ENCODE peak calls at places on chromosomes 1 and 21, in four cellular contexts. M, O, R and V are unnamed samples.

GRCh38 chr1:240928265-240928664 is 316.3 kb upstream of the GREM2 start:
- DNase-seq in M (no peak), O (no peak), R (no peak), V (no peak)

GRCh38 chr21:42845296-42845965 is 33.9 kb downstream of the WDR4 start:
- DNase-seq in M (no peak), O (no peak), R (no peak), V (no peak)

GRCh38 chr1:20726107-20726911 is 6.2 kb downstream of the SH2D5 start:
- DNase-seq in O (peak; percentile 4), R (no peak), M (no peak), V (no peak)

GRCh38 chr21:38683222-38683621 is 122.5 kb upstream of the ETS2 start:
- DNase-seq in M (no peak), O (no peak), R (no peak), V (peak; percentile 31)

GRCh38 chr1:208089971-208090755 is 154.0 kb downstream of the PLXNA2 start:
- DNase-seq in M (no peak), R (no peak), O (no peak), V (no peak)

GRCh38 chr1:22831729-22832413 is 121.2 kb downstream of the EPHB2 start:
- DNase-seq in R (peak; percentile 80), M (peak; percentile 91), O (no peak), V (peak; percentile 64)

GRCh38 chr1:205346956-205347574 is 9.7 kb downstream of the KLHDC8A start:
- DNase-seq in R (peak; percentile 51), M (no peak), O (no peak), V (no peak)

GRCh38 chr1:199089393-199090122 is 450.7 kb downstream of the PTPRC start:
- DNase-seq in M (no peak), R (no peak), O (no peak), V (no peak)

GRCh38 chr1:110686188-110686587 is 11.4 kb upstream of the KCNA3 start:
- DNase-seq in R (no peak), M (no peak), O (no peak), V (no peak)

GRCh38 chr21:38793926-38794713 is 11.6 kb upstream of the ETS2 start:
- DNase-seq in R (no peak), M (no peak), O (no peak), V (no peak)

GRCh38 chr1:229092377-229093257 is 178.3 kb upstream of the RAB4A start:
- DNase-seq in R (no peak), M (no peak), O (no peak), V (no peak)

GRCh38 chr1:220954321-220954720 is 75.1 kb downstream of the HLX start:
- DNase-seq in O (no peak), M (no peak), R (no peak), V (no peak)

GRCh38 chr1:12143631-12144155 is 23.1 kb upstream of the TNFRSF1B start:
- DNase-seq in R (no peak), M (peak; percentile 94), O (peak; percentile 48), V (no peak)

GRCh38 chr1:167627615-167627864 is 2.5 kb upstream of the RCSD1 start:
- DNase-seq in M (no peak), R (no peak), O (no peak), V (no peak)

GRCh38 chr1:4825841-4826450 is 171.5 kb downstream of the AJAP1 start:
- DNase-seq in M (peak; percentile 13), O (no peak), R (no peak), V (no peak)

GRCh38 chr21:37869661-37870060 is 46.6 kb downstream of the KCNJ6 start:
- DNase-seq in R (no peak), O (no peak), M (no peak), V (no peak)

GRCh38 chr1:156544592-156545102 is 27.7 kb downstream of the IQGAP3 start:
- DNase-seq in R (no peak), M (no peak), O (no peak), V (no peak)

GRCh38 chr1:209409786-209410185 is 173.7 kb upstream of the CAMK1G start:
- DNase-seq in R (no peak), O (no peak), M (peak; percentile 90), V (no peak)

GRCh38 chr1:192489748-192490147 is 85.8 kb upstream of the RGS1 start:
- DNase-seq in R (peak; percentile 79), O (no peak), M (peak; percentile 95), V (peak; percentile 95)

GRCh38 chr1:247906504-247907047 is 11.2 kb downstream of the OR2W3 start:
- DNase-seq in R (peak; percentile 51), O (no peak), M (no peak), V (no peak)

GRCh38 chr1:169517544-169518186 is 31.9 kb upstream of the SLC19A2 start:
- DNase-seq in R (no peak), M (no peak), O (no peak), V (no peak)

GRCh38 chr1:78565393-78565792 is 54.9 kb upstream of the IFI44L start:
- DNase-seq in M (no peak), O (no peak), R (no peak), V (no peak)

GRCh38 chr21:46317710-46318463 is 5.8 kb downstream of the C21orf58 start:
- DNase-seq in M (no peak), R (no peak), O (no peak), V (no peak)

GRCh38 chr1:155327981-155328380 is 7.3 kb downstream of the RUSC1 start:
- DNase-seq in O (no peak), R (no peak), M (no peak), V (no peak)

GRCh38 chr21:39518055-39518844 is 66.5 kb downstream of the SH3BGR start:
- DNase-seq in R (peak; percentile 25), M (peak; percentile 10), O (no peak), V (no peak)

GRCh38 chr21:41393876-41394465 is 32.1 kb upstream of the MX1 start:
- DNase-seq in O (no peak), M (no peak), R (no peak), V (no peak)

GRCh38 chr1:33390550-33390949 is 40.3 kb downstream of the PHC2 start:
- DNase-seq in O (no peak), R (no peak), M (peak; percentile 65), V (no peak)

GRCh38 chr21:44503901-44504399 is 36.0 kb downstream of the KRTAP10-1 start:
- DNase-seq in R (no peak), O (no peak), M (no peak), V (no peak)

DNA sequence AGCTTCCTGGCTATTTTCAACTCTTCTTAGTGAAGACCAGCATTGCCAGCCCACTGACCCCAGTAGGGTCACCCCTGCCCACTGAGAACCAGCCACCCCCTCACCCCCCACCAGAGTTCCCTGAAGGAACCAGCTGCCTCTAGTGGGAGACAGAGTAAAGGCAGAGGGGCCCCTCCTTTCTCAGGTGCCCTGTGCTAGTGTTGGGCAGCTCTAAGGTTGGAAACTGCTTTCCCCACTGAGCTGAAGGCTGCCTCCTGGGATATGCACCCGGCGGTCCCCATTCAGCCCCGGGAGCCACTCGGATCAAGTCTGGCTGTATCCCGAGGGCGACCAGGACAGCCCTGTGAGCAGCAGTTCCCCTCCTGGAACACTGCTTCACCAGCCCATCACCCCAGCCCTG is 111.0 kb downstream of the PGBD5 start:
- DNase-seq in O (no peak), M (no peak), R (no peak), V (no peak)
- TF ChIP-seq CTCF in O (no peak), M (no peak), R (peak; percentile 2), V (peak; percentile 7)

GRCh38 chr1:170663011-170663410 is 920 bp upstream of the PRRX1 start:
- DNase-seq in O (no peak), R (no peak), M (peak; percentile 7), V (no peak)
- H3K4me3 ChIP-seq in O (peak overlapping the region; percentile 67), R (peak overlapping the region; percentile 93), M (peak overlapping the region; percentile 92), V (no peak overlapping the region)

GRCh38 chr1:18599096-18599495 is 31.6 kb upstream of the PAX7 start:
- DNase-seq in M (no peak), O (no peak), R (no peak), V (no peak)

GRCh38 chr1:18597159-18598042 is 33.2 kb upstream of the PAX7 start:
- DNase-seq in R (no peak), M (peak; percentile 25), O (peak; percentile 34), V (no peak)

GRCh38 chr1:18602533-18603211 is 28.0 kb upstream of the PAX7 start:
- DNase-seq in R (no peak), M (no peak), O (no peak), V (no peak)

GRCh38 chr1:18603212-18603852 is 27.3 kb upstream of the PAX7 start:
- DNase-seq in O (no peak), M (no peak), R (no peak), V (no peak)

DNA sequence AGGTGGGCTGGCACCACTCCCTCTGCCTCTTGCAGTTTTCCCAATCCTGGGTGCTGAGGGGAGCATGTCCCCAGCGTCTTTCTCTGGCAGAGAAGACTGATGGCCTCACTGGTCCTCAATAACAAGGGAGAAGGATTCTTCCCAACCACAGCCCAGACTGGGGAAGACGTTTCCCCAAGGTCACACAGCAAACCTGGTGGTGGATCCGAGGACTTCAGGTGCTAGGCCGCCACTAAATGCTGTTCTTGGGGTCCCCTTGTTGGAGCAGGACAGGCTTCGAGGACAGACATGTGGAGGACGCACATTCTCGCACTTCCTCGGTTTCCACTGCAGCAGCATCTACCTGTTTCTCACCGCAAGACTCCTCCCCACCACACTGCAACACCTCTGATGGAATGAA is 30.9 kb upstream of the PAX7 start:
- DNase-seq in O (no peak), M (no peak), R (no peak), V (no peak)
- TF ChIP-seq CTCF in O (no peak), M (peak; percentile 23), R (no peak), V (no peak)

DNA sequence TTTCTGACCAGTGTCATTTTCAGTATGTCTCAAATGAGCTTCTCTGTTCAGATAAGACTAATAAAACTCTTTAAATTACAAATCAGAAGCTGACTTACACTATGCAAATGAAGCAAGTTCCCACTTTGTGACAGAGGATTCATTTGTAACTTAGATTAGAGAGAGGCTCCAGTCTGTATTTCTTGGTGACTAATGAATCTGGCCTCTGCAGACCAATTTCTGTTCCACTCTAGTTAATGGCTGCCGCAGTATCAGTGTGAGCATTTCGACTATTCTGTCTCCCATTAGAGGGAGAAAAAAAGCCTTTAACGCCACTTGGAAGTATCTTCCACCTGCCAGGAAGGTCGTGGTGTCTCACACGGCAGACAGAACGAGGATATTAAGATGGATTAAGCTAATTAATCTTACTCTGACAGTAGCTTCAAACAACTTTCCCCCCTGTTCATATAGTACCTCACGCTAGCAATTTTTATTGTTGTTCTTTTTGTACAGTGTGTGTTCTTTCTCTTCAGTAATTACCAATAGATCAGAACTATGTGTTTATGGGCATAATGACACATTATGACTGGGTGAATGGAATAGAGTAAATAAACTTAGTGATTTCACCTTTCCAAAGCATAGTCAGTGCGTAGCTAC is 153.8 kb downstream of the ADGRL2 start:
- DNase-seq in O (no peak), R (no peak), M (no peak), V (no peak)
- H3K4me3 ChIP-seq in O (no peak overlapping the region), R (no peak overlapping the region), M (no peak overlapping the region), V (no peak overlapping the region)

DNA sequence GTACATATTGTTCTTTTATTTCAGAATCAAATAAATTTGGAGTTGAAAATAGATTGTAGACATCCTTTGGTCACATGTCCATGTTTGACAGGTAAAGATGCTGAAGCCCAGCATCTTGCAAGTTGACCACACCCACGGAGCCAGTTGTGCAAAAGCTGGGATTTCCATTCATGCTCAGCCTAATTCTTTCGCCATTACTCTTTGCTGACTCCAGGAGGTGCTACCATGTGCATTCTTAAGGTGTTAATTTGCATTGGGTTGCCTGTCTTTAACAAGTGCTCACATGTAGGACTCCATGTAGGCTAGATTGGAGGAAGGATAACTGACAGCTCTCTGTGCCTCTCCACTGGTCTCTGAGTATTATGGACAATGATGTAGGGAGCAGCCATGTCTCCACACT is 660.7 kb downstream of the LMO4 start:
- DNase-seq in O (no peak), M (no peak), R (no peak), V (no peak)
- TF ChIP-seq CTCF in O (no peak), M (no peak), R (no peak), V (peak; percentile 8)